ENCODE peak calls at places on chromosomes 3 and 15, in ten cellular contexts. One of them, this sample, is unnamed.

GRCh38 chr3:136994772-136995516 is 37.2 kb downstream of the IL20RB start:
- DNase-seq in HCT116: no peak
- DNase-seq in astrocyte: peak; percentile 69
- DNase-seq in amniotic stem cell: no peak
- DNase-seq in HuH-7: no peak
- DNase-seq in Ammon's horn: peak; percentile 88
- DNase-seq in activated naive CD4-positive, alpha-beta T cell treated with anti-CD3 and anti-CD28 coated beads, Interleukin-2, amount 50 U/mL, for 16 hours: no peak
- DNase-seq in BE2C: no peak
- DNase-seq in AG04450: no peak
- DNase-seq in skeletal muscle cell: peak; percentile 89
- DNase-seq in this sample: peak; percentile 53

GRCh38 chr3:107238787-107239186 is 138.5 kb upstream of the CCDC54 start:
- DNase-seq in HuH-7: no peak
- DNase-seq in HCT116: no peak
- DNase-seq in activated naive CD4-positive, alpha-beta T cell treated with anti-CD3 and anti-CD28 coated beads, Interleukin-2, amount 50 U/mL, for 16 hours: no peak
- DNase-seq in AG04450: no peak
- DNase-seq in BE2C: no peak
- DNase-seq in astrocyte: no peak
- DNase-seq in amniotic stem cell: no peak
- DNase-seq in Ammon's horn: no peak
- DNase-seq in skeletal muscle cell: no peak
- DNase-seq in this sample: peak; percentile 47

GRCh38 chr3:141738636-141739363 is 702 bp downstream of the RNF7 start:
- DNase-seq in amniotic stem cell: peak; percentile 34
- DNase-seq in Ammon's horn: peak; percentile 29
- DNase-seq in HCT116: no peak
- DNase-seq in skeletal muscle cell: no peak
- DNase-seq in BE2C: no peak
- DNase-seq in activated naive CD4-positive, alpha-beta T cell treated with anti-CD3 and anti-CD28 coated beads, Interleukin-2, amount 50 U/mL, for 16 hours: no peak
- DNase-seq in AG04450: no peak
- DNase-seq in astrocyte: peak; percentile 36
- DNase-seq in HuH-7: peak; percentile 12
- DNase-seq in this sample: no peak

GRCh38 chr3:116423945-116424344 is 21.3 kb downstream of the LSAMP start:
- DNase-seq in HCT116: no peak
- DNase-seq in AG04450: no peak
- DNase-seq in amniotic stem cell: no peak
- DNase-seq in skeletal muscle cell: no peak
- DNase-seq in activated naive CD4-positive, alpha-beta T cell treated with anti-CD3 and anti-CD28 coated beads, Interleukin-2, amount 50 U/mL, for 16 hours: no peak
- DNase-seq in BE2C: no peak
- DNase-seq in Ammon's horn: no peak
- DNase-seq in HuH-7: no peak
- DNase-seq in astrocyte: peak; percentile 27
- DNase-seq in this sample: peak; percentile 55

GRCh38 chr3:46669191-46669999 is 24.1 kb downstream of the ALS2CL start:
- DNase-seq in skeletal muscle cell: no peak
- DNase-seq in BE2C: no peak
- DNase-seq in AG04450: no peak
- DNase-seq in HuH-7: no peak
- DNase-seq in HCT116: no peak
- DNase-seq in amniotic stem cell: no peak
- DNase-seq in activated naive CD4-positive, alpha-beta T cell treated with anti-CD3 and anti-CD28 coated beads, Interleukin-2, amount 50 U/mL, for 16 hours: no peak
- DNase-seq in Ammon's horn: no peak
- DNase-seq in astrocyte: no peak
- DNase-seq in this sample: no peak

GRCh38 chr3:124993462-124993861 is 58.9 kb upstream of the MUC13 start:
- DNase-seq in amniotic stem cell: no peak
- DNase-seq in Ammon's horn: no peak
- DNase-seq in BE2C: no peak
- DNase-seq in astrocyte: no peak
- DNase-seq in skeletal muscle cell: no peak
- DNase-seq in AG04450: no peak
- DNase-seq in activated naive CD4-positive, alpha-beta T cell treated with anti-CD3 and anti-CD28 coated beads, Interleukin-2, amount 50 U/mL, for 16 hours: no peak
- DNase-seq in HuH-7: no peak
- DNase-seq in HCT116: no peak
- DNase-seq in this sample: no peak

GRCh38 chr15:78353093-78353492 is 12.9 kb downstream of the CRABP1 start:
- DNase-seq in activated naive CD4-positive, alpha-beta T cell treated with anti-CD3 and anti-CD28 coated beads, Interleukin-2, amount 50 U/mL, for 16 hours: no peak
- DNase-seq in HuH-7: peak; percentile 76
- DNase-seq in amniotic stem cell: no peak
- DNase-seq in HCT116: peak; percentile 32
- DNase-seq in Ammon's horn: no peak
- DNase-seq in AG04450: no peak
- DNase-seq in astrocyte: no peak
- DNase-seq in BE2C: peak; percentile 57
- DNase-seq in skeletal muscle cell: no peak
- DNase-seq in this sample: no peak

GRCh38 chr15:96264351-96264798 is 66.1 kb upstream of the NR2F2 start:
- DNase-seq in Ammon's horn: no peak
- DNase-seq in AG04450: no peak
- DNase-seq in activated naive CD4-positive, alpha-beta T cell treated with anti-CD3 and anti-CD28 coated beads, Interleukin-2, amount 50 U/mL, for 16 hours: no peak
- DNase-seq in skeletal muscle cell: no peak
- DNase-seq in HuH-7: no peak
- DNase-seq in HCT116: peak; percentile 65
- DNase-seq in astrocyte: no peak
- DNase-seq in BE2C: no peak
- DNase-seq in amniotic stem cell: no peak
- DNase-seq in this sample: no peak

GRCh38 chr3:127694467-127695215 is 21.9 kb downstream of the ABTB1 start:
- DNase-seq in AG04450: no peak
- DNase-seq in amniotic stem cell: no peak
- DNase-seq in Ammon's horn: no peak
- DNase-seq in activated naive CD4-positive, alpha-beta T cell treated with anti-CD3 and anti-CD28 coated beads, Interleukin-2, amount 50 U/mL, for 16 hours: peak; percentile 32
- DNase-seq in BE2C: peak; percentile 77
- DNase-seq in HuH-7: no peak
- DNase-seq in HCT116: peak; percentile 38
- DNase-seq in skeletal muscle cell: no peak
- DNase-seq in astrocyte: no peak
- DNase-seq in this sample: no peak

GRCh38 chr15:57436961-57437360 is 60.7 kb downstream of the CGNL1 start:
- DNase-seq in amniotic stem cell: no peak
- DNase-seq in skeletal muscle cell: no peak
- DNase-seq in astrocyte: no peak
- DNase-seq in HCT116: no peak
- DNase-seq in Ammon's horn: no peak
- DNase-seq in activated naive CD4-positive, alpha-beta T cell treated with anti-CD3 and anti-CD28 coated beads, Interleukin-2, amount 50 U/mL, for 16 hours: no peak
- DNase-seq in BE2C: no peak
- DNase-seq in AG04450: no peak
- DNase-seq in HuH-7: no peak
- DNase-seq in this sample: no peak

This sample was measured in globus pallidus.